ENCODE peak calls at places on chromosome 3, in ten cellular contexts. I is endodermal cell, N is adrenal gland, Z is NT2/D1, T is psoas muscle, X is GM23248, C is pancreas, V is mammary epithelial cell, L is mesenchymal stem cell, F is IMR-90. A is an unnamed sample.

GRCh38 chr3:129224984-129225393 is 24.4 kb upstream of the COPG1 start:
- DNase-seq in Z (no peak), C (peak; percentile 75), V (peak; percentile 63), T (peak; percentile 89), I (peak; percentile 64), F (peak; percentile 69), N (peak; percentile 84), X (peak; percentile 89), L (peak; percentile 76), A (peak; percentile 61)

GRCh38 chr3:12905316-12906071 is 64.1 kb upstream of the RPL32 start:
- DNase-seq in N (no peak), V (no peak), C (no peak), L (no peak), X (no peak), T (no peak), I (no peak), F (no peak), Z (no peak), A (no peak)

GRCh38 chr3:172467170-172467824 is 19.0 kb upstream of the GHSR start:
- DNase-seq in V (peak; percentile 63), N (no peak), F (peak; percentile 66), L (peak; percentile 52), C (no peak), T (no peak), Z (no peak), X (peak; percentile 60), I (no peak), A (peak; percentile 44)

GRCh38 chr3:196948442-196949365 is 6.4 kb upstream of the NCBP2 start:
- DNase-seq in N (no peak), I (peak; percentile 85), C (no peak), T (no peak), X (peak; percentile 23), F (no peak), Z (no peak), L (no peak), V (no peak), A (no peak)

GRCh38 chr3:15315003-15315402 is 17.4 kb downstream of the SH3BP5 start:
- DNase-seq in N (no peak), T (no peak), Z (no peak), L (no peak), X (peak; percentile 64), I (no peak), F (no peak), C (no peak), V (no peak), A (no peak)

GRCh38 chr3:147410518-147411234 is 1.5 kb downstream of the ZIC1 start:
- DNase-seq in I (peak; percentile 85), V (no peak), C (no peak), T (no peak), Z (no peak), N (no peak), F (peak; percentile 39), L (no peak), X (peak; percentile 95), A (no peak)

GRCh38 chr3:126607214-126607908 is 47.6 kb downstream of the TXNRD3 start:
- DNase-seq in L (peak; percentile 44), X (peak; percentile 75), T (no peak), V (peak; percentile 39), N (no peak), I (no peak), F (peak; percentile 77), C (no peak), Z (no peak), A (no peak)

GRCh38 chr3:176469694-176470205 is 727.5 kb downstream of the TBL1XR1 start:
- DNase-seq in F (no peak), L (no peak), V (no peak), C (no peak), N (no peak), Z (peak; percentile 1), I (no peak), X (peak; percentile 2), T (no peak), A (no peak)

GRCh38 chr3:143139786-143140185 is 20.2 kb downstream of the CHST2 start:
- DNase-seq in V (no peak), C (no peak), F (peak; percentile 25), L (no peak), X (peak; percentile 29), T (peak; percentile 24), N (no peak), I (no peak), Z (no peak), A (no peak)

GRCh38 chr3:185070491-185071335 is 82.1 kb downstream of the C3orf70 start:
- DNase-seq in C (no peak), L (peak; percentile 35), T (no peak), I (peak; percentile 90), F (peak; percentile 25), Z (peak; percentile 46), N (no peak), X (peak; percentile 42), V (peak; percentile 21), A (peak; percentile 49)

GRCh38 chr3:14549256-14549931 is 9.3 kb upstream of the GRIP2 start:
- DNase-seq in T (no peak), V (no peak), C (no peak), I (no peak), F (peak; percentile 25), L (peak; percentile 26), N (no peak), Z (no peak), X (peak; percentile 59), A (no peak)

GRCh38 chr3:177905895-177906511 is 630.2 kb upstream of the KCNMB2 start:
- DNase-seq in L (peak; percentile 64), I (peak; percentile 54), X (peak; percentile 88), F (peak; percentile 83), N (no peak), Z (peak; percentile 6), T (no peak), V (peak; percentile 65), C (peak; percentile 21), A (no peak)

GRCh38 chr3:3648961-3649360 is 150.3 kb upstream of the LRRN1 start:
- DNase-seq in N (no peak), T (no peak), Z (no peak), X (no peak), C (no peak), V (no peak), L (no peak), I (no peak), F (no peak), A (no peak)

GRCh38 chr3:72938471-72939265 is 50.8 kb downstream of the GXYLT2 start:
- DNase-seq in I (peak; percentile 66), T (peak; percentile 37), V (peak; percentile 63), C (peak; percentile 21), N (peak; percentile 51), F (peak; percentile 99), X (peak; percentile 92), L (peak; percentile 99), Z (no peak), A (peak; percentile 86)

GRCh38 chr3:49417516-49418120 is 4.7 kb downstream of the AMT start:
- DNase-seq in Z (no peak), L (no peak), C (no peak), N (no peak), F (no peak), I (no peak), V (no peak), X (no peak), T (no peak), A (no peak)
- H3K4me1 ChIP-seq in Z (peaks cover 26% of the 10 kb centered on the region), L (peaks cover 39% of the 10 kb centered on the region), C (peaks cover 9% of the 10 kb centered on the region), N (peaks cover 29% of the 10 kb centered on the region), F (peaks cover 25% of the 10 kb centered on the region), I (peaks cover 7% of the 10 kb centered on the region), V (peaks cover 39% of the 10 kb centered on the region), X (peaks cover 27% of the 10 kb centered on the region), T (peaks cover 21% of the 10 kb centered on the region), A (peaks cover 18% of the 10 kb centered on the region)

DNA sequence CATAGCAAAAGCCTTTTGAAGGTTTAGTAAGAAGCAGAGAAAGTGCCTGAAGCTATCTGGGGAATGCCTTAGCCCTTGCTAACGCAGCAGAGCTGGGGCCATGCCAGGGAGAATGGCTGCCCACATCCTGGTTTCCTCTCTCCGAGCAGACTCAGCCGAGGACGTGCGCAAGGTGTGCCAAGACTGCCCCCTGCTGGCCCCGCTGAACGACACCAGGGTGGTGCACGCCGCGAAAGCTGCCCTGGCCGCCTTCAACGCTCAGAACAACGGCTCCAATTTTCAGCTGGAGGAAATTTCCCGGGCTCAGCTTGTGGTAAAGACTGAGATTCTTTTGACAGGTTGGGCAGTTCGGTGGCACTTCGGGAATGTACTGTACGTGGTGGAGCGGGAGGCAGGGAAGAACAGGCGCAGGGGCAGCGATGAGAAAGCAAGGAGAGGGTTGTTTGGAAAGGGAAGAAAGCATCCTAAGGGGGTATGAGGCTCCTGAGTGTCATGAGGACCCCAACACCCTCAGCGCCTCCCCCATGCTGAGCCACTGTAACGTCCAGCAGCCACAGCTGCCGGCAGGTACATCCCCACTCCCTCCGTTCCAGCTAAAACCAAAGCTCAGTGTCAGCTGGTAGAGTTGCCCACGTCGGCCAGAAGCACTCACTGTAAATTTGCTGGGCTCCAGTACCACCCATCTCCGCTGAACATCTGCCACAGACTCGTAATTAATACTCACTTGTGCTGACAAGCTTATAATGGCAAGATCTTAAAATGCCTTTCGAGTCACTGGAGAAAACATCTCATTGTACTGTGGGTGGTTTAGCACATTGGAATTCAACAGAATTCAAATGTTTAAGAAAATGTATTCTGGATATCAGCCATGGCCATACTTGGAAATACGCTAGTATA is 4.4 kb downstream of the AHSG start:
- DNase-seq in I (peak; percentile 91), Z (peak; percentile 60), L (peak; percentile 80), N (peak; percentile 74), F (peak; percentile 96), X (peak; percentile 99), C (peak; percentile 85), T (peak; percentile 75), V (peak; percentile 98), A (peak; percentile 95)
- H3K4me3 ChIP-seq in I (no peak overlapping the region), Z (no peak overlapping the region), L (peak overlapping the region; percentile 62), N (no peak overlapping the region), F (peak overlapping the region; percentile 10), X (peak overlapping the region; percentile 63), C (peak overlapping the region; percentile 10), T (peak overlapping the region; percentile 12), V (peak overlapping the region; percentile 48), A (no peak overlapping the region)

DNA sequence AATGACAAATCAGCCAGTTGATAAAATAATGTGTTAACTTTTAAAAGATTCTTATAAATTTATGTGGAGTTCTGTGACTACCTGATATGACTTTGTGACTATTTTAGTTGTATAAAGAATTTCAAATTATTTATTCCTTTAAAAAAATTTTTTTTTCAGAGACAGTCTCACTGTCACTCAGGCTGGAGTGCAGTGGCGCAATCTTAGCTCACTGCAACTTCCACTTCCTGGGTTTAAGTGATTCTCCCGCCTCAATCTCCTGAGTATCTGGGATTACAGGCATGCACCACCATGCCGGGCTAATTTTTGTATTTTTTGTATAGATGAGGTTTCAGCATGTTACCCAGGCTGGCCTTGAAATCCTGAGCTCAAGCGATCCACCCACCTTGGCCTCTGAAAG is 48.5 kb downstream of the MBNL1 start:
- DNase-seq in Z (no peak), T (no peak), F (no peak), C (no peak), X (no peak), I (no peak), N (no peak), L (no peak), V (no peak), A (no peak)
- H3K4me1 ChIP-seq in Z (no peaks in the 10 kb centered on the region), T (peaks cover 96% of the 10 kb centered on the region), F (peaks cover 14% of the 10 kb centered on the region), C (peaks cover 54% of the 10 kb centered on the region), X (peaks cover 71% of the 10 kb centered on the region), I (no peaks in the 10 kb centered on the region), N (peaks cover 61% of the 10 kb centered on the region), L (no peaks in the 10 kb centered on the region), V (peaks cover 19% of the 10 kb centered on the region), A (peaks cover 5% of the 10 kb centered on the region)

DNA sequence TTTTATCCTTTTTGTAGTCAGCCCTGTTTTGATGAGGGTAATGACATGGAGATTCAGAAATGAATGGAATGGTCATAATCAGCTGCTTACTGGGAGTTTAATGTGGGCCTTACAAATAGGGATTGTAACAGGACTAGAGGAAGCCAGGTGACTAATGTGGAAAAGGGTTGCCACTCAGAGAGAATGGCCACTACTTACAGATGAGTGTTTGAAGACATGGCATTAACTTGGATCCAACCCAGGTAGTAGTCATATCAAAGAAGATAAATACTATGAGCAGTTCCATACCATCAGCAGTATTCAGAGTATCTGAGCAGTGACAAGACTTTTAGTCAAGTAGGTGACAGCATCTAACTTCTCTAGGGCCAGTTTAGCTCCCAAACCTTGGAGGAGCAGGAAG is 148.5 kb downstream of the MBNL1 start:
- DNase-seq in I (no peak), X (peak; percentile 47), F (peak; percentile 46), T (no peak), Z (no peak), N (no peak), V (peak; percentile 45), C (no peak), L (no peak), A (no peak)
- H3K4me3 ChIP-seq in I (no peak overlapping the region), X (no peak overlapping the region), F (no peak overlapping the region), T (no peak overlapping the region), Z (no peak overlapping the region), N (no peak overlapping the region), V (no peak overlapping the region), C (no peak overlapping the region), L (no peak overlapping the region), A (no peak overlapping the region)